ENCODE peak calls at places on chromosomes 6 and 20, in eight cellular contexts. V is SJCRH30, T is left lung, X is psoas muscle, F is ovary, E is IMR-90, S is left ventricle myocardium inferior, O is heart left ventricle. Y is an unnamed sample.

GRCh38 chr6:111259089-111259831 is 172.0 kb downstream of the SLC16A10 start:
- DNase-seq in S (peak; percentile 98), V (peak; percentile 99), F (peak; percentile 99), X (peak; percentile 99), T (peak; percentile 99), E (peak; percentile 99), O (peak; percentile 98), Y (peak; percentile 100)

GRCh38 chr6:6003334-6004146 is 3.2 kb downstream of the NRN1 start:
- DNase-seq in E (no peak), S (no peak), X (peak; percentile 57), F (no peak), O (peak; percentile 44), T (no peak), V (peak; percentile 58), Y (no peak)

GRCh38 chr20:61877776-61878477 is 187.8 kb downstream of the TAF4 start:
- DNase-seq in X (no peak), S (no peak), O (no peak), F (no peak), E (no peak), T (no peak), V (no peak), Y (no peak)

GRCh38 chr6:33696538-33697518 is 14.7 kb downstream of the UQCC2 start:
- DNase-seq in T (no peak), E (peak; percentile 61), O (peak; percentile 80), S (peak; percentile 60), V (peak; percentile 60), X (peak; percentile 55), F (peak; percentile 52), Y (no peak)

GRCh38 chr20:62603021-62603906 is 39.0 kb upstream of the SLCO4A1 start:
- DNase-seq in O (peak; percentile 83), X (peak; percentile 79), V (peak; percentile 50), E (peak; percentile 47), S (peak; percentile 59), T (peak; percentile 85), F (no peak), Y (peak; percentile 55)

GRCh38 chr6:144305985-144306384 is 20.9 kb downstream of the UTRN start:
- DNase-seq in V (peak; percentile 17), T (no peak), X (no peak), F (no peak), O (no peak), E (peak; percentile 79), S (no peak), Y (no peak)

GRCh38 chr6:154447929-154448328 is 62.6 kb downstream of the CNKSR3 start:
- DNase-seq in V (peak; percentile 94), O (no peak), E (peak; percentile 55), X (no peak), S (no peak), F (no peak), T (no peak), Y (no peak)

GRCh38 chr6:91276315-91276714 is 689.4 kb upstream of the MAP3K7 start:
- DNase-seq in F (no peak), V (peak; percentile 55), T (no peak), O (no peak), X (no peak), S (no peak), E (peak; percentile 4), Y (no peak)

GRCh38 chr6:28585335-28585734 is 59.7 kb downstream of the GPX5 start:
- DNase-seq in O (no peak), F (no peak), T (no peak), V (no peak), X (no peak), E (peak; percentile 76), S (no peak), Y (peak; percentile 59)

GRCh38 chr6:100946021-100946540 is 65.0 kb upstream of the ASCC3 start:
- DNase-seq in V (peak; percentile 96), T (no peak), S (no peak), F (no peak), O (no peak), X (no peak), E (no peak), Y (no peak)

GRCh38 chr20:62636446-62636845 is 5.9 kb upstream of the SLCO4A1 start:
- DNase-seq in F (no peak), V (peak; percentile 52), E (no peak), S (no peak), O (no peak), X (no peak), T (no peak), Y (peak; percentile 43)

GRCh38 chr6:158963020-158963808 is 36.8 kb downstream of the RSPH3 start:
- DNase-seq in E (no peak), S (no peak), F (no peak), X (no peak), O (no peak), T (no peak), V (no peak), Y (no peak)

GRCh38 chr20:32777177-32777956 is 15.2 kb downstream of the DNMT3B start:
- DNase-seq in S (no peak), X (no peak), F (no peak), O (no peak), V (no peak), E (no peak), T (no peak), Y (no peak)

GRCh38 chr6:56686429-56686828 is 43.7 kb upstream of the DST start:
- DNase-seq in V (no peak), S (no peak), F (no peak), X (no peak), T (no peak), O (no peak), E (no peak), Y (no peak)
- H3K4me1 ChIP-seq in V (peaks cover 7% of the 10 kb centered on the region), S (peaks cover 97% of the 10 kb centered on the region), F (peaks cover 8% of the 10 kb centered on the region), X (peaks cover 49% of the 10 kb centered on the region), T (no peaks in the 10 kb centered on the region), O (peaks cover 17% of the 10 kb centered on the region), E (peaks cover 19% of the 10 kb centered on the region), Y (no peaks in the 10 kb centered on the region)

GRCh38 chr20:49685809-49686208 is 27.9 kb downstream of the B4GALT5 start:
- DNase-seq in E (peak; percentile 72), S (no peak), T (no peak), O (no peak), F (no peak), V (no peak), X (no peak), Y (no peak)
- H3K4me1 ChIP-seq in E (peaks cover 7% of the 10 kb centered on the region), S (peaks cover 72% of the 10 kb centered on the region), T (peaks cover 34% of the 10 kb centered on the region), O (peaks cover 18% of the 10 kb centered on the region), F (peaks cover 9% of the 10 kb centered on the region), V (peaks cover 8% of the 10 kb centered on the region), X (peaks cover 79% of the 10 kb centered on the region), Y (peaks cover 37% of the 10 kb centered on the region)

DNA sequence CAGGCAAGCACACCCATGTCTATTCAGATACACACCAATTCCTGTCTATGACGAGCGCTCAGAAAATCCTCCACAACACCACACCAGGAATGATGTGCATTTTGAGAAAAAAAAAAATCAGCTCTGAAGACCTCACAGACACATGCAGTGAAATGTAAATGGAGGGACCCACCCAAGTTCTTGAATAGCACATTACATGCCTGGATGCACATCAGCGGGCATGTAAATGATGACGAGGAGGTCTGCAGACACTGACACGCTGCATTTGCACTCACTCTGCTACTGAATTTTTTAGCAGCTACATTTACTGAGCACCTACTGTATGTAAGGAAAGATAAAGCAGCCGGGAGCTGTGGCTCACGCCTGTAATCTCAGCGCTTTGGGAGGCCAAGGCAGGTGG is 14.7 kb downstream of the NRSN2 start:
- DNase-seq in T (no peak), S (no peak), V (no peak), X (no peak), E (no peak), O (no peak), F (no peak), Y (no peak)
- H3K4me1 ChIP-seq in T (no peaks in the 10 kb centered on the region), S (peaks cover 8% of the 10 kb centered on the region), V (no peaks in the 10 kb centered on the region), X (peaks cover 5% of the 10 kb centered on the region), E (peaks cover 26% of the 10 kb centered on the region), O (no peaks in the 10 kb centered on the region), F (no peaks in the 10 kb centered on the region), Y (no peaks in the 10 kb centered on the region)

GRCh38 chr6:44708208-44708607 is 320.7 kb downstream of the CDC5L start:
- DNase-seq in O (no peak), V (no peak), X (no peak), T (no peak), E (no peak), S (no peak), F (no peak), Y (no peak)

GRCh38 chr6:44704240-44705150 is 317.0 kb downstream of the CDC5L start:
- DNase-seq in F (no peak), E (no peak), S (no peak), V (no peak), X (no peak), O (no peak), T (no peak), Y (no peak)

GRCh38 chr6:44702292-44702691 is 314.8 kb downstream of the CDC5L start:
- DNase-seq in S (no peak), V (peak; percentile 49), E (no peak), O (no peak), F (no peak), T (no peak), X (no peak), Y (peak; percentile 28)

GRCh38 chr6:44705611-44706010 is 318.1 kb downstream of the CDC5L start:
- DNase-seq in O (no peak), X (no peak), V (no peak), S (no peak), F (no peak), E (no peak), T (no peak), Y (no peak)

GRCh38 chr6:44706011-44706410 is 318.5 kb downstream of the CDC5L start:
- DNase-seq in T (no peak), X (no peak), O (no peak), F (no peak), V (no peak), E (no peak), S (no peak), Y (no peak)
- H3K4me1 ChIP-seq in T (no peaks in the 10 kb centered on the region), X (no peaks in the 10 kb centered on the region), O (no peaks in the 10 kb centered on the region), F (no peaks in the 10 kb centered on the region), V (peaks cover 19% of the 10 kb centered on the region), E (no peaks in the 10 kb centered on the region), S (no peaks in the 10 kb centered on the region), Y (no peaks in the 10 kb centered on the region)

DNA sequence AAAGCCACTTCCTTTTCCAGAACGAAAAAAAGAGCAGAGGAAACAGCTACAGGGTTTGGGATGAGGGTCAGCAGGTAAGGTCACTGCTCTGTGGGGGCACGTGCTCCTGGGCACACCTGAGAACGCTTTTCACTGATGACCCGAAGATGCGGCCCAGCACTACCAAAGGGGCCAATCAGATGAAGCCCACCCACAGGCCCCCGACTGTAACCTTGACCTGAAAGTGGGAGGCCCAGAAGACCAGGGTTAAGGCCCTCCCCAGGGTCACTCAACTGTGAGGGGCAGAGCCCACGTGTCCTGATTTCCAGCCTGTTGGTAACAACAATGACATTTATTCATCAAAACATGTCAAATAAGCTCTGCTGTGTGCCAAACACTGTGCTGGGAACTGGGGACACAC is 108.0 kb downstream of the BMP7 start:
- DNase-seq in F (no peak), S (no peak), V (no peak), E (no peak), X (no peak), O (no peak), T (no peak), Y (no peak)
- H3K4me1 ChIP-seq in F (no peaks in the 10 kb centered on the region), S (peaks cover 31% of the 10 kb centered on the region), V (peaks cover 15% of the 10 kb centered on the region), E (no peaks in the 10 kb centered on the region), X (no peaks in the 10 kb centered on the region), O (no peaks in the 10 kb centered on the region), T (no peaks in the 10 kb centered on the region), Y (no peaks in the 10 kb centered on the region)